ENCODE peak calls at places on chromosomes 7 and 10, in five cellular contexts. S, E, H, X and O are unnamed samples.

GRCh38 chr7:120740348-120740747 is 117.6 kb downstream of the TSPAN12 start:
- DNase-seq in S (no peak), H (no peak), X (no peak), E (peak), O (no peak)

GRCh38 chr7:43868681-43869017 is 668 bp downstream of the MRPS24 start:
- DNase-seq in S (no peak), E (no peak), H (no peak), X (no peak), O (no peak)

GRCh38 chr7:42014625-42015412 is 222.2 kb downstream of the GLI3 start:
- DNase-seq in X (peak), S (peak), E (peak), H (peak), O (peak)

GRCh38 chr10:62083413-62083794 is 181.9 kb downstream of the ARID5B start:
- DNase-seq in S (no peak), E (no peak), X (no peak), H (no peak), O (no peak)

GRCh38 chr10:5292196-5292735 is 72.5 kb upstream of the UCN3 start:
- DNase-seq in E (no peak), S (no peak), H (no peak), X (no peak), O (no peak)

GRCh38 chr10:119370972-119371703 is 163.8 kb downstream of the GRK5 start:
- DNase-seq in S (no peak), H (no peak), E (peak), X (no peak), O (no peak)

GRCh38 chr7:103148131-103148993 is 537 bp downstream of the NAPEPLD start:
- DNase-seq in H (no peak), S (no peak), X (no peak), E (no peak), O (no peak)

GRCh38 chr10:32241946-32242345 is 105.0 kb downstream of the EPC1 start:
- DNase-seq in X (no peak), H (no peak), E (no peak), S (no peak), O (no peak)

GRCh38 chr7:51366930-51367613 is 50.5 kb upstream of the COBL start:
- DNase-seq in S (peak), H (no peak), E (peak), X (peak), O (peak)

GRCh38 chr7:101815826-101816488 is 1.5 kb upstream of the CUX1 start:
- DNase-seq in H (peak), E (peak), S (peak), X (peak), O (peak)

GRCh38 chr10:79443338-79444242 is 1.8 kb downstream of the ZCCHC24 start:
- DNase-seq in X (no peak), H (no peak), E (peak), S (no peak), O (no peak)

GRCh38 chr7:84123903-84124573 is 70.6 kb downstream of the SEMA3A start:
- DNase-seq in X (peak), H (no peak), S (no peak), E (peak), O (no peak)

GRCh38 chr10:4283841-4284610 is 499.0 kb upstream of the KLF6 start:
- DNase-seq in E (peak), S (no peak), X (no peak), H (no peak), O (no peak)

GRCh38 chr7:155870334-155871180 is 58.3 kb upstream of the SHH start:
- DNase-seq in S (no peak), E (no peak), H (no peak), X (no peak), O (peak)

GRCh38 chr10:130354555-130354954 is 218.4 kb downstream of the GLRX3 start:
- DNase-seq in H (no peak), X (no peak), E (no peak), S (no peak), O (no peak)

GRCh38 chr10:42479057-42479456 is 159.3 kb downstream of the ZNF33B start:
- DNase-seq in H (no peak), E (no peak), S (no peak), X (no peak), O (no peak)

GRCh38 chr7:70512144-70512543 is 619.8 kb upstream of the GALNT17 start:
- DNase-seq in E (no peak), H (no peak), X (no peak), S (no peak), O (no peak)

GRCh38 chr7:103752995-103753394 is 236.5 kb downstream of the RELN start:
- DNase-seq in E (peak), H (no peak), S (no peak), X (no peak), O (no peak)

GRCh38 chr10:73771722-73772279 is 10.0 kb upstream of the CHCHD1 start:
- DNase-seq in H (peak), X (peak), E (peak), S (peak), O (no peak)

GRCh38 chr10:113047963-113048781 is 98.1 kb downstream of the TCF7L2 start:
- DNase-seq in E (no peak), H (no peak), X (no peak), S (no peak), O (no peak)

GRCh38 chr10:18087398-18087797 is 52.8 kb upstream of the CACNB2 start:
- DNase-seq in X (no peak), H (no peak), S (no peak), E (peak), O (no peak)

GRCh38 chr7:70387197-70387596 is 744.7 kb upstream of the GALNT17 start:
- DNase-seq in S (no peak), H (no peak), E (no peak), X (no peak), O (no peak)

GRCh38 chr7:6228363-6228762 is 44.1 kb downstream of the CYTH3 start:
- DNase-seq in E (peak), H (no peak), X (no peak), S (peak), O (no peak)

GRCh38 chr7:106277976-106278375 is 6.8 kb downstream of the NAMPT start:
- DNase-seq in H (no peak), E (no peak), S (no peak), X (no peak), O (no peak)

GRCh38 chr7:128271471-128272454 is 30.7 kb downstream of the LEP start:
- DNase-seq in S (no peak), X (no peak), E (no peak), H (no peak), O (no peak)

GRCh38 chr7:116041615-116042014 is 11.1 kb upstream of the TFEC start:
- DNase-seq in X (no peak), E (no peak), S (no peak), H (no peak), O (no peak)

GRCh38 chr7:44887293-44887692 is 2.0 kb upstream of the PURB start:
- DNase-seq in S (no peak), X (no peak), H (no peak), E (no peak), O (no peak)

GRCh38 chr10:102752934-102753664 is 9.4 kb downstream of the WBP1L start:
- DNase-seq in X (peak), E (peak), S (peak), H (no peak), O (no peak)

GRCh38 chr10:125370578-125370977 is 210.2 kb upstream of the CTBP2 start:
- DNase-seq in H (peak), E (no peak), X (no peak), S (peak), O (peak)

GRCh38 chr10:17730667-17731066 is 21.3 kb upstream of the TMEM236 start:
- DNase-seq in H (no peak), X (no peak), E (no peak), S (no peak), O (no peak)

GRCh38 chr10:131885391-131886165 is 15.2 kb upstream of the PPP2R2D start:
- DNase-seq in S (peak), H (no peak), E (peak), X (peak), O (peak)

GRCh38 chr10:26556756-26557640 is 118.9 kb downstream of the APBB1IP start:
- DNase-seq in H (peak), X (peak), E (peak), S (peak), O (no peak)

GRCh38 chr7:50159154-50159553 is 66.1 kb upstream of the ZPBP start:
- DNase-seq in H (no peak), X (no peak), S (peak), E (no peak), O (no peak)

GRCh38 chr7:140056431-140056830 is 6.3 kb downstream of the PARP12 start:
- DNase-seq in H (no peak), S (no peak), X (no peak), E (no peak), O (no peak)
- TF ChIP-seq CEBPB in H (no peak), S (no peak), X (no peak), E (no peak), O (no peak)

DNA sequence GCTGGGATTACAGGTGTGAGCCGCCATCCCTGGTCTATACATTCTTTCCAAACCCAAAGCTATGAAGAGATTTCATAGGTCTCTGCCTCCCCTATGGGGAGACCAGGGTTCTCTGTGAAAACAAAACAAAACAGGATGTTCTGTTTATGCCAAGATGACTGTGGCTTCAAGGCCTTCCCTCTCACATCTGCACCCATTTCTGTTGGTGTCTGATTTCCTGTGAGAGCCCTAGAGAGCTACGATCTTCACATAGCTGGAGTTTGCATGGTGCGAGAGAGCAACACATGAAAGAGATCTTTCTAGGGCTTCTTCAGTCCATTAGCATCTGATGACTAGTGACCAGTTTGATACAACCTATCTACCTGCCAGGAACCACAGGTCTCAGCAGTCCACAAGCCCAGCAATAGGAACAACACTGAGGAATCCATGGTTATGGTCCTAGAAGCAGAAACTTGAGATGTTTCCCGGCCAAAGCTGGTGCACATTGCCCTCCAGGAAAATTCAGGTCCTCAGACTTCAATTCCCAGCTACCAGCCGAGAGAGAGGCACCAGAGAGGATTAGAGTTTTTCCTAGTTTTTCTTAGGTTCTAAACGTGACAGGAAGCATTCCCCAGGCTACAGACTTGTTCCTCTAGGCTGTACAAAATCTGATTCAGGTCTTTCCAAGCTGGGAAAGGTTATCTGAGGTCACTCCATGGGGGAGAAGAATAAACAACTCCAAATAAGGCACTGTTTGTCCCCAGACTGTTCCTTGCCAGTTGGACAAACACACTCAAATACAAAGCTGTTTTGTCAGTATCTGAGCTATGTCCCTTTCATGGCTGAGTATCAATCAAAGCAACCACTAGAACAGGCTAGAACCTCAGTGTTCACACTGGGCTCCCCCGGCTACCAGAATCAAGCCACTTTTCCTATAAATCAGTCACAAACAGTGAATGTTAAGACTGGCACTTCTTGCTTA is 259.7 kb downstream of the CALN1 start:
- DNase-seq in E (no peak), X (peak), H (no peak), S (no peak), O (no peak)
- TF ChIP-seq CEBPB in E (no peak), X (no peak), H (no peak), S (no peak), O (no peak)

GRCh38 chr7:139909379-139910050 is 80.5 kb downstream of the TBXAS1 start:
- DNase-seq in H (no peak), E (peak), X (no peak), S (peak), O (no peak)
- TF ChIP-seq CEBPB in H (no peak), E (no peak), X (no peak), S (no peak), O (no peak)

GRCh38 chr7:20793686-20794394 is 7.2 kb upstream of the SP8 start:
- DNase-seq in X (no peak), S (no peak), E (no peak), H (no peak), O (no peak)
- TF ChIP-seq CEBPB in X (no peak), S (no peak), E (no peak), H (no peak), O (no peak)

DNA sequence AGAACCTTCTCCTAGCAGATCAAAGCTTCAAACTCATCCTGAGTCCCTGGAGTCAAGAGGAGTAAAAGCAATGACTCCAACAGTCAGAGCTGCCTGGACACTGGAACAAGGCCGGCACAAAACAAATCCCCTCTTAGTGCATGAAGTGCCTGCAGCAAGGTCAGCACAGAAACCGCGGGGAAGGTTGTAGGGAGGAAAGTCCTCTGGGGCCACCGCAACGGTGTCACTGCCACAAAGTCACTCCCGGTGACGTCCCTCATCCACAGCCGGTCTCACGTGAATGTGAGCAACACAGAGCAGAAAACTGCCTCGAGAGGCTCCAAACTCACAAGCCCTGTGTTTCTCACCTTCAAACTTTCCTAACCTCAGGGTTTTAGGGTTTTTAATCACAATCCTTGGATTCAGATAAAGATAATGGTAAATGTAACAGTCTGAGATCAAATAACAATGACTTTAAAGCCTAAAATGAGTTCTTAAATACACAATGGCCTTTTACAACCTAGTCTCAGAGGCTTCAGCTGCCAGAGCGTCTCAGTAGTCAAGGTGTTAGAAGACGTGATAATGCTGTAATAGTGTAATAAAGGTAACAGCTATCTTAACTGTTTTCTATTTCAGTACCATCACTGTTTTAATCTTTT is 274.3 kb downstream of the ZMYND11 start:
- DNase-seq in S (no peak), H (no peak), E (no peak), X (no peak), O (no peak)
- TF ChIP-seq CEBPB in S (no peak), H (no peak), E (no peak), X (no peak), O (no peak)

DNA sequence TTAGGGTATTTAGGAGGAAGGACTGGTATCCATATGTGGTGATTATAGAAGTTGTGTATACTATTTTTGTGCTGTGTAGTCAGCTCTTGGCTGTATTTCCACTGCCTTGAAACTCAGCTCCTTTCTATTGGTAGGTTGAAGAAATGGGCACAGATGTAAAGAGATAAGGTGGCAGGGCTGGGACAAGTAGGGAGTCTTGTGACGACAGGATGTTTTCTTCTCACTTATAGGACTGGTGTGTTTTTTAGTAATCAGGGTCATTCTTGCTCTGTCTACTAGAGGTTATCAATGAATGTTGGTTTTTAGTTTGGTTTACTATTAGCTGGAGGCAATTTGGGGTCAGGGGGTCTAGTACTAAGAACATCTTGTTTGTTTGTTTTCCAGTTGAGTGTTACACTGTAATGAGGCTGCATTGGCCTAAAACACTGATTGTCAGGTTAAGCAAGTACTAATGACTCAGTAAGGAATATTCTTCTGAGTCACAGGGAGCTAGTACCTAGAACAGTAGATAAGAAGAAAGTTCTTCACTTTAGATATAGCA is 11.8 kb downstream of the UBN2 start:
- DNase-seq in E (peak), X (no peak), H (no peak), S (peak), O (no peak)
- TF ChIP-seq CEBPB in E (peak), X (no peak), H (no peak), S (peak), O (no peak)

GRCh38 chr10:14736600-14737081 is 38.1 kb downstream of the FAM107B start:
- DNase-seq in H (no peak), X (no peak), E (peak), S (no peak), O (no peak)
- TF ChIP-seq CEBPB in H (no peak), X (no peak), E (peak), S (no peak), O (no peak)